ENCODE peak calls at places on chromosomes 11 and 22, in seven cellular contexts. X is tibial nerve, G is A549, U is cardiac muscle cell, N is AG10803, D is AG04449, B is HFF-Myc. E is an unnamed sample.
A peak's percentile ranks its signal among the peaks of the same experiment; 100 is the strongest.

GRCh38 chr11:122202161-122202950 is 86.3 kb upstream of the BLID start:
- DNase-seq in X (no peak), G (no peak), U (no peak), N (peak; percentile 88), D (no peak), B (no peak), E (no peak)

GRCh38 chr11:105432241-105432995 is 177.5 kb upstream of the GRIA4 start:
- DNase-seq in X (no peak), G (no peak), U (no peak), N (no peak), D (no peak), B (no peak), E (no peak)

GRCh38 chr11:30143098-30143705 is 87.6 kb upstream of the FSHB start:
- DNase-seq in X (no peak), G (peak; percentile 4), U (peak; percentile 46), N (peak; percentile 27), D (no peak), B (peak; percentile 12), E (no peak)

GRCh38 chr11:105022527-105022926 is 441 bp downstream of the CASP5 start:
- DNase-seq in X (no peak), G (no peak), U (no peak), N (no peak), D (no peak), B (no peak), E (no peak)

GRCh38 chr22:43159484-43160178 is 8.3 kb downstream of the TSPO start:
- DNase-seq in X (no peak), G (no peak), U (no peak), N (no peak), D (no peak), B (no peak), E (no peak)

GRCh38 chr11:119493712-119494111 is 70.7 kb upstream of the THY1 start:
- DNase-seq in X (no peak), G (no peak), U (peak; percentile 84), N (peak; percentile 13), D (no peak), B (no peak), E (no peak)

GRCh38 chr11:77778118-77778517 is 42.4 kb downstream of the RSF1 start:
- DNase-seq in X (no peak), G (no peak), U (no peak), N (no peak), D (no peak), B (no peak), E (no peak)

GRCh38 chr11:646214-646613 is 9.1 kb downstream of the DRD4 start:
- DNase-seq in X (no peak), G (no peak), U (no peak), N (no peak), D (no peak), B (no peak), E (no peak)

GRCh38 chr11:122696662-122697061 is 41.1 kb downstream of the UBASH3B start:
- DNase-seq in X (no peak), G (no peak), U (no peak), N (no peak), D (no peak), B (no peak), E (no peak)

GRCh38 chr11:125270106-125270505 is 105.6 kb downstream of the PKNOX2 start:
- DNase-seq in X (no peak), G (no peak), U (no peak), N (no peak), D (no peak), B (no peak), E (no peak)

GRCh38 chr11:77175869-77176539 is 48.0 kb downstream of the MYO7A start:
- DNase-seq in X (peak; percentile 22), G (no peak), U (peak; percentile 31), N (no peak), D (no peak), B (no peak), E (no peak)

GRCh38 chr11:33543823-33544222 is 156.8 kb downstream of the C11orf91 start:
- DNase-seq in X (no peak), G (no peak), U (no peak), N (peak; percentile 75), D (no peak), B (no peak), E (no peak)

GRCh38 chr11:133343951-133344350 is 188.3 kb downstream of the OPCML start:
- DNase-seq in X (no peak), G (no peak), U (no peak), N (no peak), D (no peak), B (no peak), E (no peak)

GRCh38 chr11:65429724-65430405 is 7.3 kb downstream of the NEAT1 start:
- DNase-seq in X (peak; percentile 57), G (no peak), U (no peak), N (peak; percentile 91), D (no peak), B (no peak), E (no peak)

GRCh38 chr11:65428578-65429068 is 6.0 kb downstream of the NEAT1 start:
- DNase-seq in X (peak; percentile 29), G (no peak), U (no peak), N (no peak), D (no peak), B (no peak), E (no peak)

GRCh38 chr11:65430406-65431217 is 8.0 kb downstream of the NEAT1 start:
- DNase-seq in X (no peak), G (no peak), U (no peak), N (peak; percentile 75), D (no peak), B (no peak), E (no peak)

GRCh38 chr11:65427691-65428577 is 5.3 kb downstream of the NEAT1 start:
- DNase-seq in X (peak; percentile 48), G (no peak), U (no peak), N (peak; percentile 86), D (no peak), B (no peak), E (no peak)

DNA sequence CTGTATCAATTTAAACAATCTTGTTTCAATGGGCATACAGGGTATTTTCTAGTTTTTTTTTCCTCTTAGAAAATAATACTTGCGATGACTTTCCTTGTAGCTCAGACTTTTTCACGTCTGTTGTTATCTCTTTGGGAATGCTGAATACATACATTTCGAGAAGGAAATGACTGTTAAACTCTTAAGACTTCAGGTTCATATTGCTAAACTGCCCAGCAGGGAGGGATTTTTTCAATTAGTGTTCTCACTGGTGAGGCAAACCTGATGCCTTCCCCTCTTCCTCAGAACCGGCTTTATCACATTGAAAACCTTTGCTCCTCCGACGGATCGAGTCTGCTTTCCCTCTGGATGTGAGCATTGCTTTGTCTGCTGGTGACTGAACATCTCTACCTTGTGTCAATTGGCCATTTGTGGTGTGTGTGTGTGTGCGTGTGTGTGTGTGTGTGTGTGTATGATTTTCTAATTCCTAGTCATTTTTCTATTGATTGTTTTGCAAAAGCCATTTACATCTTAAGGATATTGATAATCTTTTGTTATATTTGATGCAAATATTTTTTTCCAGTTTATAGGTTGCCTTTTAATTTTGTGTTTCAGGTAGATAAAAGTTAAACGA is 6.6 kb downstream of the NEAT1 start:
- DNase-seq in X (peak; percentile 50), G (no peak), U (no peak), N (peak; percentile 84), D (no peak), B (no peak), E (no peak)
- H3K4me3 ChIP-seq in X (peak overlapping the region; percentile 80), G (peak overlapping the region; percentile 95), U (no peak overlapping the region), N (peak overlapping the region; percentile 99), D (peak overlapping the region; percentile 98), B (peak overlapping the region; percentile 8), E (peak overlapping the region; percentile 88)

DNA sequence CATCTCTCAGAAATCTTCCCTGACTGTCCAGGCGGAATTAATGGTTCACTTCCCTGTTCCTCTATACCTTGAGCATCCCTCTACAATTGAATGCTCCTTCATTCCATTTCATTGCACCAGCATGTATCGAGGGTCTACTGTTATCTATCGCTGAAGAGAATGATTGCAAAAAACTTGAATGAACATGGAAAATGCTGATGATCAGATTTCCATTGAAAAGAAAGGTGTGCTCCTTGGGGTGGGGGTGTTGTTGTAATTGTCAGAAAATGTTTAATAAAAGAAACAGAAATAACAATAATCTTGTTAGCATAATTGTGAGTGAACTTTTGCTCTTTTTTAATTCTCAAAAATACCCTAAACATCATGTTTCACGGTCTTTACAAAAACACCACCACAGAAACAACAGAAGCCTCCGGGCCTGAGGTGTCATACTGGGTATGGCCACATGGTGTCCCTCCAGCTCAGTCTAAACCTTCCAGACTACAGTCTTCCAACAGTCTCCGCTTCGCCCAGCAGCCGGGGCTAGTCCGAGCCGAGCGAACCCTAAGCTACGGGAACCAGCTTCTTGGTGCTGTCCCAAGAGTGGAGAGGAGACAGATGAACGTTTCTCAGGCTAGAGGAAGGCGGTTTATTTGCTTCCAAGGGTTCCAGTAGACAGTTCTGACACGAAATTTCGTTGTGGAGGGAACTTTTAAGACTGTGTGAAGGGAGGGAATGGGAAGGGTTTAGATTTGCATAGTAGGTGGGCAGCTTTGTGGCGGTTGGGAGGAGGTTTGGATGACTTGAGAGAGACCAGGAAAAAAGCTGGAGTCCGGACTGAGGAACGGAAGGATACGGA is 75.8 kb upstream of the ZBED5 start:
- DNase-seq in X (peak; percentile 95), G (peak; percentile 90), U (peak; percentile 94), N (peak; percentile 92), D (peak; percentile 73), B (peak; percentile 87), E (peak; percentile 73)
- TF ChIP-seq CTCF in X (peak; percentile 94), G (peak; percentile 97), U (peak; percentile 94), N (peak; percentile 98), D (peak; percentile 90), B (peak; percentile 92), E (peak; percentile 94)

DNA sequence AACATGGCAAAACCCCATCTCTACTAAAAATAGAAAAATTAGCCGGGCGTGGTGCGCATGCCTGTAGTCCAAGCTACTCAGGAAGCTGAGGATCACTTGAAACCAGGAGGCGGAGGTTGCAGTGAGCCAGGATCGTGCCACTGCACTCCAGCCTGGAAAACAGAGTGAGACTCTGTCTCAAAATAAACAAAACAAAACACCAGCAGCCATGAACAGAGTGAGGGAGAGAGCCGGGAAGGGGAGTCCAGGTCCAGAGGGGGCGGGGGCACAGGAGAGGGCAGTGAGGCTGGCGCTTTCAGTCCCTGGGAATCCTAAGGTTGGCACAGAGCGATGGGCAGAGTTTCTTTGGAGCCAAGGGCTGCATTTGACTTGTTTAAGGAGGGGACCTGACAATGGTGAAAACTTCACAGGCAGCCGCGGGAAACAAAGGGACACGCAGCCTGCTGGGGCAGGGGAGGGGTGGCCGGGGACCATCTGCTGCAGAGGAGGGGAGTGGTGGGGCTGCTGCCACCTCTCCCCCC is 2.5 kb downstream of the MFNG start:
- DNase-seq in X (no peak), G (no peak), U (no peak), N (peak; percentile 23), D (no peak), B (no peak), E (no peak)
- H3K4me3 ChIP-seq in X (peak overlapping the region; percentile 51), G (no peak overlapping the region), U (no peak overlapping the region), N (no peak overlapping the region), D (no peak overlapping the region), B (no peak overlapping the region), E (no peak overlapping the region)

GRCh38 chr22:49580024-49580423 is 247.6 kb downstream of the BRD1 start:
- DNase-seq in X (no peak), G (no peak), U (no peak), N (no peak), D (no peak), B (no peak), E (no peak)

GRCh38 chr22:49576241-49577141 is 251.2 kb downstream of the BRD1 start:
- DNase-seq in X (no peak), G (no peak), U (no peak), N (no peak), D (no peak), B (no peak), E (no peak)

GRCh38 chr22:49575703-49576081 is 252.0 kb downstream of the BRD1 start:
- DNase-seq in X (no peak), G (no peak), U (no peak), N (no peak), D (no peak), B (no peak), E (no peak)

GRCh38 chr22:49574861-49575702 is 252.6 kb downstream of the BRD1 start:
- DNase-seq in X (no peak), G (no peak), U (no peak), N (no peak), D (no peak), B (no peak), E (no peak)

GRCh38 chr22:49577168-49578060 is 250.3 kb downstream of the BRD1 start:
- DNase-seq in X (no peak), G (no peak), U (no peak), N (no peak), D (no peak), B (no peak), E (no peak)
- TF ChIP-seq CTCF in X (no peak), G (no peak), U (no peak), N (no peak), D (no peak), B (no peak), E (no peak)